ENCODE peak calls at places on chromosomes 16 and 17, in ten cellular contexts. One of them, this sample, is unnamed.

GRCh38 chr17:41811549-41812175 is at the start of gene P3H4:
- DNase-seq in ovary: peak
- DNase-seq in cardiac fibroblast: peak
- DNase-seq in tibial artery: peak
- DNase-seq in HFF-Myc: no peak
- DNase-seq in breast epithelium: peak
- DNase-seq in Calu3: peak
- DNase-seq in fibroblast of lung: peak
- DNase-seq in kidney: peak
- DNase-seq in AG09319: peak
- DNase-seq in this sample: no peak

GRCh38 chr17:22695228-22695619 is 1002.9 kb downstream of the KCNJ18 start:
- DNase-seq in ovary: no peak
- DNase-seq in cardiac fibroblast: no peak
- DNase-seq in tibial artery: no peak
- DNase-seq in HFF-Myc: no peak
- DNase-seq in breast epithelium: no peak
- DNase-seq in Calu3: no peak
- DNase-seq in fibroblast of lung: no peak
- DNase-seq in kidney: no peak
- DNase-seq in AG09319: no peak
- DNase-seq in this sample: no peak

GRCh38 chr16:54627616-54628015 is 303.0 kb upstream of the IRX5 start:
- DNase-seq in ovary: no peak
- DNase-seq in cardiac fibroblast: peak
- DNase-seq in tibial artery: no peak
- DNase-seq in HFF-Myc: no peak
- DNase-seq in breast epithelium: no peak
- DNase-seq in Calu3: no peak
- DNase-seq in fibroblast of lung: no peak
- DNase-seq in kidney: no peak
- DNase-seq in AG09319: no peak
- DNase-seq in this sample: no peak

GRCh38 chr17:57889892-57890856 is 40.3 kb upstream of the MRPS23 start:
- DNase-seq in ovary: peak
- DNase-seq in cardiac fibroblast: peak
- DNase-seq in tibial artery: peak
- DNase-seq in HFF-Myc: no peak
- DNase-seq in breast epithelium: peak
- DNase-seq in Calu3: peak
- DNase-seq in fibroblast of lung: peak
- DNase-seq in kidney: peak
- DNase-seq in AG09319: peak
- DNase-seq in this sample: peak

GRCh38 chr17:80254396-80255241 is 6.0 kb upstream of the RNF213 start:
- DNase-seq in ovary: no peak
- DNase-seq in cardiac fibroblast: peak
- DNase-seq in tibial artery: no peak
- DNase-seq in HFF-Myc: peak
- DNase-seq in breast epithelium: no peak
- DNase-seq in Calu3: peak
- DNase-seq in fibroblast of lung: peak
- DNase-seq in kidney: peak
- DNase-seq in AG09319: peak
- DNase-seq in this sample: no peak

GRCh38 chr16:70685938-70686375 is at the start of gene MTSS2:
- DNase-seq in ovary: peak
- DNase-seq in cardiac fibroblast: peak
- DNase-seq in tibial artery: peak
- DNase-seq in HFF-Myc: no peak
- DNase-seq in breast epithelium: peak
- DNase-seq in Calu3: peak
- DNase-seq in fibroblast of lung: peak
- DNase-seq in kidney: peak
- DNase-seq in AG09319: peak
- DNase-seq in this sample: peak

GRCh38 chr16:68629315-68629900 is 15.7 kb upstream of the CDH3 start:
- DNase-seq in ovary: no peak
- DNase-seq in cardiac fibroblast: no peak
- DNase-seq in tibial artery: no peak
- DNase-seq in HFF-Myc: no peak
- DNase-seq in breast epithelium: no peak
- DNase-seq in Calu3: no peak
- DNase-seq in fibroblast of lung: no peak
- DNase-seq in kidney: no peak
- DNase-seq in AG09319: no peak
- DNase-seq in this sample: no peak

GRCh38 chr17:41667280-41668008 is 21.2 kb upstream of the EIF1 start:
- DNase-seq in ovary: no peak
- DNase-seq in cardiac fibroblast: no peak
- DNase-seq in tibial artery: no peak
- DNase-seq in HFF-Myc: no peak
- DNase-seq in breast epithelium: no peak
- DNase-seq in Calu3: no peak
- DNase-seq in fibroblast of lung: no peak
- DNase-seq in kidney: peak
- DNase-seq in AG09319: no peak
- DNase-seq in this sample: no peak

GRCh38 chr17:74825003-74825627 is 34.6 kb downstream of the GRIN2C start:
- DNase-seq in ovary: no peak
- DNase-seq in cardiac fibroblast: no peak
- DNase-seq in tibial artery: no peak
- DNase-seq in HFF-Myc: no peak
- DNase-seq in breast epithelium: no peak
- DNase-seq in Calu3: no peak
- DNase-seq in fibroblast of lung: no peak
- DNase-seq in kidney: no peak
- DNase-seq in AG09319: no peak
- DNase-seq in this sample: no peak

GRCh38 chr17:32123782-32124181 is 18.5 kb upstream of the RHOT1 start:
- DNase-seq in ovary: no peak
- DNase-seq in cardiac fibroblast: no peak
- DNase-seq in tibial artery: no peak
- DNase-seq in HFF-Myc: no peak
- DNase-seq in breast epithelium: no peak
- DNase-seq in Calu3: no peak
- DNase-seq in fibroblast of lung: peak
- DNase-seq in kidney: no peak
- DNase-seq in AG09319: no peak
- DNase-seq in this sample: no peak

GRCh38 chr17:57862990-57863667 is 13.3 kb upstream of the MRPS23 start:
- DNase-seq in ovary: no peak
- DNase-seq in cardiac fibroblast: no peak
- DNase-seq in tibial artery: no peak
- DNase-seq in HFF-Myc: no peak
- DNase-seq in breast epithelium: peak
- DNase-seq in Calu3: no peak
- DNase-seq in fibroblast of lung: no peak
- DNase-seq in kidney: no peak
- DNase-seq in AG09319: no peak
- DNase-seq in this sample: no peak

GRCh38 chr17:74840989-74841666 is 18.6 kb downstream of the GRIN2C start:
- DNase-seq in ovary: peak
- DNase-seq in cardiac fibroblast: peak
- DNase-seq in tibial artery: peak
- DNase-seq in HFF-Myc: no peak
- DNase-seq in breast epithelium: no peak
- DNase-seq in Calu3: no peak
- DNase-seq in fibroblast of lung: peak
- DNase-seq in kidney: no peak
- DNase-seq in AG09319: no peak
- DNase-seq in this sample: peak

GRCh38 chr17:8830141-8830540 is 31.0 kb upstream of the MFSD6L start:
- DNase-seq in ovary: no peak
- DNase-seq in cardiac fibroblast: no peak
- DNase-seq in tibial artery: no peak
- DNase-seq in HFF-Myc: no peak
- DNase-seq in breast epithelium: no peak
- DNase-seq in Calu3: no peak
- DNase-seq in fibroblast of lung: no peak
- DNase-seq in kidney: no peak
- DNase-seq in AG09319: no peak
- DNase-seq in this sample: no peak

GRCh38 chr17:74831442-74832146 is 28.1 kb downstream of the GRIN2C start:
- DNase-seq in ovary: no peak
- DNase-seq in cardiac fibroblast: no peak
- DNase-seq in tibial artery: no peak
- DNase-seq in HFF-Myc: no peak
- DNase-seq in breast epithelium: no peak
- DNase-seq in Calu3: no peak
- DNase-seq in fibroblast of lung: no peak
- DNase-seq in kidney: no peak
- DNase-seq in AG09319: no peak
- DNase-seq in this sample: no peak

GRCh38 chr16:23509763-23510153 is 536 bp downstream of the GGA2 start:
- DNase-seq in ovary: no peak
- DNase-seq in cardiac fibroblast: peak
- DNase-seq in tibial artery: no peak
- DNase-seq in HFF-Myc: no peak
- DNase-seq in breast epithelium: no peak
- DNase-seq in Calu3: peak
- DNase-seq in fibroblast of lung: peak
- DNase-seq in kidney: peak
- DNase-seq in AG09319: no peak
- DNase-seq in this sample: no peak

GRCh38 chr16:70579648-70580630 is 56.3 kb downstream of the SF3B3 start:
- DNase-seq in ovary: peak
- DNase-seq in cardiac fibroblast: no peak
- DNase-seq in tibial artery: peak
- DNase-seq in HFF-Myc: no peak
- DNase-seq in breast epithelium: no peak
- DNase-seq in Calu3: peak
- DNase-seq in fibroblast of lung: no peak
- DNase-seq in kidney: peak
- DNase-seq in AG09319: no peak
- DNase-seq in this sample: no peak

GRCh38 chr16:23742761-23743160 is 12.1 kb upstream of the CHP2 start:
- DNase-seq in ovary: no peak
- DNase-seq in cardiac fibroblast: no peak
- DNase-seq in tibial artery: no peak
- DNase-seq in HFF-Myc: no peak
- DNase-seq in breast epithelium: no peak
- DNase-seq in Calu3: no peak
- DNase-seq in fibroblast of lung: no peak
- DNase-seq in kidney: no peak
- DNase-seq in AG09319: no peak
- DNase-seq in this sample: no peak

GRCh38 chr16:2854700-2855309 is 3.2 kb downstream of the PRSS22 start:
- DNase-seq in ovary: no peak
- DNase-seq in cardiac fibroblast: no peak
- DNase-seq in tibial artery: no peak
- DNase-seq in HFF-Myc: no peak
- DNase-seq in breast epithelium: no peak
- DNase-seq in Calu3: no peak
- DNase-seq in fibroblast of lung: no peak
- DNase-seq in kidney: no peak
- DNase-seq in AG09319: no peak
- DNase-seq in this sample: no peak
- TF ChIP-seq CTCF in ovary: no peak
- TF ChIP-seq CTCF in cardiac fibroblast: peak
- TF ChIP-seq CTCF in tibial artery: no peak
- TF ChIP-seq CTCF in HFF-Myc: peak
- TF ChIP-seq CTCF in breast epithelium: peak
- TF ChIP-seq CTCF in Calu3: peak
- TF ChIP-seq CTCF in fibroblast of lung: peak
- TF ChIP-seq CTCF in kidney: no peak
- TF ChIP-seq CTCF in AG09319: peak
- TF ChIP-seq CTCF in this sample: no peak

DNA sequence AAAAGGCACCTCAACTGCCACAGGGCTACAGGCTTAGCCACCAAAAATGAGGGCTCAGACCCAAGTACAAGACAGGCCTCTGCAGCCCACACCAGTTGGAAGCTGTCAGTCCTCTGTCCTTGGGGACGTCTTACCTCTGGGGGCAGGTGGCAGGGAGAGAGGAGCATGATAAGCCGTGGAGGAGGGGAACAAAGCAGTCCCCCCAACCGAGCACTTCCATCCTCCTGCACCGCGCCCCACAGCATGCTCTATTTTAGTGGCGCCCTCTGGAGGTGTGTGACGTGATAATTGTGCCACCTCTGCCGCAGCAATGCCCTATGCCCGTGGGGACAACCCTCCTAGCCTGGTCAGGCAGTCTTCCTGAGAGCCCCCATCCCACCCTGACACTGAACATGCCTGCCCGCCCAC is 13.6 kb downstream of the G6PC3 start:
- DNase-seq in ovary: no peak
- DNase-seq in cardiac fibroblast: no peak
- DNase-seq in tibial artery: no peak
- DNase-seq in HFF-Myc: no peak
- DNase-seq in breast epithelium: no peak
- DNase-seq in Calu3: peak
- DNase-seq in fibroblast of lung: no peak
- DNase-seq in kidney: no peak
- DNase-seq in AG09319: no peak
- DNase-seq in this sample: no peak
- TF ChIP-seq CTCF in ovary: no peak
- TF ChIP-seq CTCF in cardiac fibroblast: peak
- TF ChIP-seq CTCF in tibial artery: no peak
- TF ChIP-seq CTCF in HFF-Myc: peak
- TF ChIP-seq CTCF in breast epithelium: no peak
- TF ChIP-seq CTCF in Calu3: peak
- TF ChIP-seq CTCF in fibroblast of lung: peak
- TF ChIP-seq CTCF in kidney: no peak
- TF ChIP-seq CTCF in AG09319: peak
- TF ChIP-seq CTCF in this sample: no peak

GRCh38 chr17:46144246-46144645 is 49.0 kb downstream of the KANSL1 start:
- DNase-seq in ovary: no peak
- DNase-seq in cardiac fibroblast: no peak
- DNase-seq in tibial artery: no peak
- DNase-seq in HFF-Myc: no peak
- DNase-seq in breast epithelium: no peak
- DNase-seq in Calu3: no peak
- DNase-seq in fibroblast of lung: peak
- DNase-seq in kidney: no peak
- DNase-seq in AG09319: no peak
- DNase-seq in this sample: no peak
- TF ChIP-seq CTCF in ovary: no peak
- TF ChIP-seq CTCF in cardiac fibroblast: no peak
- TF ChIP-seq CTCF in tibial artery: no peak
- TF ChIP-seq CTCF in HFF-Myc: no peak
- TF ChIP-seq CTCF in breast epithelium: no peak
- TF ChIP-seq CTCF in Calu3: no peak
- TF ChIP-seq CTCF in fibroblast of lung: no peak
- TF ChIP-seq CTCF in kidney: no peak
- TF ChIP-seq CTCF in AG09319: no peak
- TF ChIP-seq CTCF in this sample: no peak

DNA sequence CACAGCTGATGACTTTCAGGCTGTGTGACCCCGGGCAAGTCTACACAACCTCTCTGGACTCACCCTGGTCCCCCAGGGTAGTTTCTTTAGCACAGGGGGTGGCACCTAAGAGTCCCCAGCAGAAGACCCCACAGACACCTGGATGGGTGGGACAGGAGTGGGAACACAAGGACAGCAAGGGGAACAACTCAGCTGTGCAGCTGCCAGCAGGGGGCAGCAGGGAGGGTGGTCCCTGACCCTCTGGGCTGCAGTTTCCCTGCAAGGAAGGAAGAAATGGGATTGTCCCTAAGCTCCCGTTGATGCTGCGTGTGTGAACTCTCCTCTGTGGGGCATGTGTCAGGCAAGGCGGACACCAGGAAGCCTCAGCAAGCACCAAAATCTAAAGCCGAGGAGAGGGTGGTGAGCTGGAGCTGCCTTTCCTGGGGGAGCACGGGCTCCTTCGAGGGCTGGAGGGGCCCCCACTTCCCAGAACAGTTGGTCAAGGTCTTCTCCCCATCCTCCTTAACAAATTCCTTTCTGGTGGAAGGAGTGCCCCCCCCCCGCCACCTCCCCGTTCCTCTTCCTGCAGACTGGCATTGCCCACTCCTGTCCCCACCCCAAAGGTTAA is 24.1 kb upstream of the CDH5 start:
- DNase-seq in ovary: no peak
- DNase-seq in cardiac fibroblast: peak
- DNase-seq in tibial artery: no peak
- DNase-seq in HFF-Myc: no peak
- DNase-seq in breast epithelium: no peak
- DNase-seq in Calu3: peak
- DNase-seq in fibroblast of lung: no peak
- DNase-seq in kidney: no peak
- DNase-seq in AG09319: no peak
- DNase-seq in this sample: no peak
- TF ChIP-seq CTCF in ovary: no peak
- TF ChIP-seq CTCF in cardiac fibroblast: peak
- TF ChIP-seq CTCF in tibial artery: peak
- TF ChIP-seq CTCF in HFF-Myc: peak
- TF ChIP-seq CTCF in breast epithelium: peak
- TF ChIP-seq CTCF in Calu3: peak
- TF ChIP-seq CTCF in fibroblast of lung: peak
- TF ChIP-seq CTCF in kidney: peak
- TF ChIP-seq CTCF in AG09319: peak
- TF ChIP-seq CTCF in this sample: no peak